ENCODE peak calls at places on chromosomes 7 and 10, in four cellular contexts. F, K, V and S are unnamed samples.

GRCh38 chr10:88642254-88642653 is 22.0 kb upstream of the LIPF start:
- DNase-seq in F (no peak), K (no peak), V (no peak), S (no peak)

GRCh38 chr7:97005764-97006145 is 402 bp downstream of the DLX6 start:
- DNase-seq in F (no peak), K (no peak), V (no peak), S (no peak)

GRCh38 chr10:76962851-76963250 is 674.8 kb downstream of the KCNMA1 start:
- DNase-seq in F (no peak), K (no peak), V (no peak), S (no peak)

GRCh38 chr7:127907110-127907509 is 124.1 kb downstream of the LRRC4 start:
- DNase-seq in F (no peak), K (no peak), V (no peak), S (no peak)

GRCh38 chr10:15211464-15211979 is 43.0 kb upstream of the NMT2 start:
- DNase-seq in F (no peak), K (peak; percentile 8), V (no peak), S (no peak)

GRCh38 chr10:89952314-89952713 is 250.9 kb downstream of the KIF20B start:
- DNase-seq in F (no peak), K (no peak), V (no peak), S (no peak)

GRCh38 chr10:24465124-24465874 is 256.4 kb downstream of the KIAA1217 start:
- DNase-seq in F (no peak), K (no peak), V (no peak), S (no peak)

GRCh38 chr7:47601119-47601880 is 19.4 kb upstream of the TNS3 start:
- DNase-seq in F (no peak), K (no peak), V (peak; percentile 62), S (no peak)

GRCh38 chr10:79238606-79239005 is 108.7 kb upstream of the PPIF start:
- DNase-seq in F (no peak), K (no peak), V (no peak), S (no peak)

GRCh38 chr10:57102234-57102633 is 741.2 kb upstream of the ZWINT start:
- DNase-seq in F (no peak), K (no peak), V (no peak), S (no peak)

GRCh38 chr7:22361795-22362194 is 4.8 kb upstream of the RAPGEF5 start:
- DNase-seq in F (no peak), K (no peak), V (no peak), S (no peak)

GRCh38 chr7:16411391-16411790 is 9.9 kb downstream of the CRPPA start:
- DNase-seq in F (no peak), K (no peak), V (no peak), S (no peak)

GRCh38 chr7:27196287-27196739 is 3.6 kb downstream of the HOXA13 start:
- DNase-seq in F (peak; percentile 86), K (peak; percentile 94), V (peak; percentile 67), S (peak; percentile 60)

GRCh38 chr10:32377458-32378370 is 30.8 kb upstream of the EPC1 start:
- DNase-seq in F (no peak), K (peak; percentile 58), V (peak; percentile 41), S (no peak)

GRCh38 chr7:157548691-157549265 is 212.0 kb downstream of the DNAJB6 start:
- DNase-seq in F (no peak), K (no peak), V (no peak), S (no peak)

GRCh38 chr10:43854042-43854441 is 205.4 kb upstream of the ZNF32 start:
- DNase-seq in F (no peak), K (no peak), V (no peak), S (no peak)

GRCh38 chr10:59362184-59362966 is at the start of gene FAM13C:
- DNase-seq in F (no peak), K (peak; percentile 19), V (no peak), S (no peak)

GRCh38 chr7:6438427-6438826 is 9.3 kb downstream of the DAGLB start:
- DNase-seq in F (no peak), K (no peak), V (no peak), S (no peak)

GRCh38 chr7:7799138-7799537 is 80.7 kb upstream of the RPA3 start:
- DNase-seq in F (no peak), K (no peak), V (no peak), S (no peak)

GRCh38 chr10:108785011-108785410 is 1138.3 kb downstream of the XPNPEP1 start:
- DNase-seq in F (no peak), K (no peak), V (no peak), S (no peak)

GRCh38 chr7:109945820-109946518 is 1145.0 kb upstream of the LRRN3 start:
- DNase-seq in F (no peak), K (no peak), V (no peak), S (no peak)

GRCh38 chr10:104580321-104580720 is 60.8 kb upstream of the SORCS3 start:
- DNase-seq in F (no peak), K (no peak), V (no peak), S (no peak)

GRCh38 chr7:107694395-107694794 is 33.8 kb downstream of the SLC26A4 start:
- DNase-seq in F (no peak), K (no peak), V (no peak), S (no peak)

GRCh38 chr10:6774406-6774805 is 194.3 kb upstream of the PRKCQ start:
- DNase-seq in F (no peak), K (no peak), V (no peak), S (no peak)

GRCh38 chr10:34732926-34733325 is 82.2 kb downstream of the PARD3 start:
- DNase-seq in F (no peak), K (no peak), V (peak; percentile 13), S (no peak)

GRCh38 chr10:132342553-132342952 is 10.6 kb downstream of the LRRC27 start:
- DNase-seq in F (no peak), K (no peak), V (no peak), S (no peak)

GRCh38 chr7:106285801-106286492 is 1.2 kb upstream of the NAMPT start:
- DNase-seq in F (peak; percentile 51), K (peak; percentile 78), V (peak; percentile 18), S (no peak)

GRCh38 chr7:27179503-27180430 is 5.3 kb downstream of the HOXA11 start:
- DNase-seq in F (peak; percentile 58), K (peak; percentile 73), V (peak; percentile 84), S (no peak)

GRCh38 chr10:2964632-2965296 is 102.6 kb upstream of the PFKP start:
- DNase-seq in F (no peak), K (no peak), V (no peak), S (no peak)

GRCh38 chr10:104245066-104245632 is 9.5 kb upstream of the GSTO1 start:
- DNase-seq in F (no peak), K (no peak), V (no peak), S (no peak)

GRCh38 chr7:129778770-129779601 is 167.5 kb downstream of the NRF1 start:
- DNase-seq in F (peak; percentile 18), K (peak; percentile 17), V (no peak), S (no peak)

GRCh38 chr7:26090927-26091519 is 61.0 kb upstream of the NFE2L3 start:
- DNase-seq in F (no peak), K (peak; percentile 20), V (peak; percentile 57), S (no peak)

GRCh38 chr10:113386005-113386404 is 166.8 kb upstream of the HABP2 start:
- DNase-seq in F (no peak), K (no peak), V (no peak), S (no peak)

GRCh38 chr10:130045801-130046321 is 64.8 kb downstream of the C10orf143 start:
- DNase-seq in F (no peak), K (no peak), V (no peak), S (no peak)

GRCh38 chr7:5620459-5620881 is 161.0 kb downstream of the RNF216 start:
- DNase-seq in F (no peak), K (no peak), V (no peak), S (no peak)

GRCh38 chr10:31593124-31593523 is 274.1 kb downstream of the ZEB1 start:
- DNase-seq in F (no peak), K (no peak), V (no peak), S (no peak)

GRCh38 chr7:73885975-73886798 is 25.2 kb downstream of the TMEM270 start:
- DNase-seq in F (no peak), K (no peak), V (no peak), S (no peak)

GRCh38 chr10:119726291-119727261 is 726 bp downstream of the INPP5F start:
- DNase-seq in F (no peak), K (peak; percentile 32), V (no peak), S (no peak)

GRCh38 chr7:21543528-21544302 is 876 bp downstream of the DNAH11 start:
- DNase-seq in F (no peak), K (peak; percentile 24), V (no peak), S (no peak)